ENCODE peak calls at places on chromosomes 1 and 21, in seven cellular contexts. N is body of pancreas; K is activated T-helper 1 cell treated with anti-CD3 and anti-CD28 coated beads, Interleukin-12 subunit alpha, Interleukin-12 subunit beta, Interleukin-2, Interleukin-4 antibody, amounts not matched to agents 30 ng/mL and 10 ng/mL and 1 ng/mL, durations not matched to agents 14 hours and 24 hours and 36 hours; T is AG10803; F is stimulated activated CD4-positive, alpha-beta T cell treated with anti-CD3 and anti-CD28 coated beads, Interleukin-1b, Interleukin-23, amount 100 ng/mL, for 24 hours; X is Right ventricle myocardium inferior; B is EL. W is an unnamed sample.

GRCh38 chr1:9542425-9542824 is 3.2 kb downstream of the SLC25A33 start:
- DNase-seq in N (peak), K (no peak), T (peak), F (no peak), X (no peak), B (peak), W (no peak)

GRCh38 chr1:198612471-198613265 is 26.2 kb upstream of the PTPRC start:
- DNase-seq in N (no peak), K (no peak), T (no peak), F (no peak), X (no peak), B (no peak), W (no peak)

GRCh38 chr1:154502066-154502741 is at the start of the genes SHE and TDRD10:
- DNase-seq in N (no peak), K (no peak), T (no peak), F (no peak), X (peak), B (no peak), W (peak)

GRCh38 chr1:153919879-153920852 is 2.6 kb downstream of the GATAD2B start:
- DNase-seq in N (no peak), K (peak), T (peak), F (no peak), X (no peak), B (peak), W (no peak)

GRCh38 chr1:86155061-86155806 is 1.3 kb downstream of the COL24A1 start:
- DNase-seq in N (peak), K (no peak), T (peak), F (no peak), X (peak), B (peak), W (peak)

GRCh38 chr1:66426231-66426853 is 107.6 kb upstream of the SGIP1 start:
- DNase-seq in N (no peak), K (no peak), T (no peak), F (no peak), X (no peak), B (no peak), W (no peak)

GRCh38 chr1:150582371-150582770 is 3.0 kb upstream of the MCL1 start:
- DNase-seq in N (no peak), K (no peak), T (peak), F (no peak), X (no peak), B (no peak), W (no peak)

GRCh38 chr21:42348762-42349161 is 2.0 kb downstream of the TFF2 start:
- DNase-seq in N (no peak), K (no peak), T (no peak), F (no peak), X (no peak), B (no peak), W (no peak)

GRCh38 chr21:35257413-35257812 is 208.3 kb upstream of the RUNX1 start:
- DNase-seq in N (peak), K (no peak), T (peak), F (no peak), X (no peak), B (peak), W (peak)

GRCh38 chr21:17688912-17689874 is 76.5 kb upstream of the BTG3 start:
- DNase-seq in N (peak), K (peak), T (no peak), F (peak), X (no peak), B (peak), W (peak)

GRCh38 chr1:163060343-163061007 is 8.7 kb upstream of the RGS4 start:
- DNase-seq in N (no peak), K (no peak), T (no peak), F (no peak), X (no peak), B (no peak), W (no peak)

GRCh38 chr1:227449051-227449450 is 114.3 kb upstream of the ZNF678 start:
- DNase-seq in N (peak), K (no peak), T (peak), F (no peak), X (no peak), B (peak), W (no peak)

GRCh38 chr1:89125571-89126233 is at the start of gene GBP2:
- DNase-seq in N (no peak), K (peak), T (peak), F (no peak), X (no peak), B (peak), W (peak)

GRCh38 chr1:192401832-192402231 is 85.0 kb downstream of the RGS21 start:
- DNase-seq in N (no peak), K (no peak), T (peak), F (no peak), X (no peak), B (peak), W (no peak)

GRCh38 chr21:15441060-15441493 is 288.7 kb upstream of the USP25 start:
- DNase-seq in N (no peak), K (no peak), T (no peak), F (no peak), X (no peak), B (no peak), W (no peak)

GRCh38 chr1:43232482-43232881 is 37.3 kb upstream of the TMEM125 start:
- DNase-seq in N (no peak), K (no peak), T (peak), F (no peak), X (no peak), B (no peak), W (no peak)

GRCh38 chr1:110888049-110888448 is 15.1 kb downstream of the CD53 start:
- DNase-seq in N (no peak), K (no peak), T (no peak), F (no peak), X (no peak), B (no peak), W (no peak)

GRCh38 chr21:17270234-17270633 is 242.6 kb upstream of the CXADR start:
- DNase-seq in N (peak), K (no peak), T (peak), F (no peak), X (no peak), B (peak), W (peak)

GRCh38 chr21:32101206-32101763 is 177.6 kb downstream of the MIS18A start:
- DNase-seq in N (no peak), K (no peak), T (no peak), F (no peak), X (no peak), B (no peak), W (no peak)

GRCh38 chr1:220544901-220545303 is 17.0 kb downstream of the MARK1 start:
- DNase-seq in N (no peak), K (no peak), T (peak), F (no peak), X (no peak), B (peak), W (no peak)

GRCh38 chr1:43235451-43236121 is 34.2 kb upstream of the TMEM125 start:
- DNase-seq in N (no peak), K (no peak), T (no peak), F (no peak), X (no peak), B (no peak), W (no peak)

GRCh38 chr1:201503397-201504176 is 3.3 kb downstream of the CSRP1 start:
- DNase-seq in N (peak), K (no peak), T (peak), F (no peak), X (no peak), B (peak), W (no peak)

GRCh38 chr1:33397994-33398393 is 32.9 kb downstream of the PHC2 start:
- DNase-seq in N (no peak), K (no peak), T (no peak), F (no peak), X (no peak), B (no peak), W (no peak)

GRCh38 chr1:119947468-119947867 is 51.2 kb upstream of the ADAM30 start:
- DNase-seq in N (no peak), K (no peak), T (peak), F (no peak), X (no peak), B (peak), W (no peak)

GRCh38 chr1:116268211-116268610 is 104.8 kb upstream of the ATP1A1 start:
- DNase-seq in N (peak), K (no peak), T (peak), F (no peak), X (no peak), B (peak), W (peak)

GRCh38 chr1:183126528-183126927 is 59.5 kb upstream of the LAMC2 start:
- DNase-seq in N (no peak), K (no peak), T (peak), F (no peak), X (no peak), B (no peak), W (no peak)

GRCh38 chr1:63032171-63032570 is 248.2 kb downstream of the ATG4C start:
- DNase-seq in N (no peak), K (no peak), T (no peak), F (no peak), X (no peak), B (no peak), W (no peak)

GRCh38 chr1:208207388-208208131 is 36.6 kb downstream of the PLXNA2 start:
- DNase-seq in N (peak), K (no peak), T (peak), F (no peak), X (no peak), B (peak), W (peak)

GRCh38 chr1:116676291-116676690 is 8.8 kb upstream of the IGSF3 start:
- DNase-seq in N (no peak), K (no peak), T (no peak), F (no peak), X (no peak), B (no peak), W (no peak)

GRCh38 chr1:223437151-223437550 is 43.9 kb downstream of the CCDC185 start:
- DNase-seq in N (no peak), K (no peak), T (no peak), F (no peak), X (no peak), B (no peak), W (no peak)

GRCh38 chr1:229991104-229991513 is 75.9 kb upstream of the GALNT2 start:
- DNase-seq in N (no peak), K (no peak), T (no peak), F (no peak), X (no peak), B (no peak), W (no peak)

GRCh38 chr1:3235496-3235895 is 166.5 kb downstream of the PRDM16 start:
- DNase-seq in N (no peak), K (no peak), T (no peak), F (no peak), X (peak), B (no peak), W (peak)

GRCh38 chr1:93746009-93746408 is 64.4 kb upstream of the BCAR3 start:
- DNase-seq in N (no peak), K (no peak), T (no peak), F (no peak), X (no peak), B (no peak), W (no peak)

GRCh38 chr1:164588388-164589341 is 29.7 kb downstream of the PBX1 start:
- DNase-seq in N (peak), K (no peak), T (peak), F (no peak), X (peak), B (peak), W (peak)

W was measured in left ventricle myocardium superior.